ENCODE peak calls at places on chromosomes 11 and 22, in nine cellular contexts. Z is HFF-Myc, T is Panc1, V is ovary, N is AG04450, S is B cell, M is H9, P is heart right ventricle, C is AG09319. X is an unnamed sample.

GRCh38 chr11:820655-821512 is 2.2 kb downstream of the PNPLA2 start:
- DNase-seq in Z (no peak), T (no peak), V (no peak), N (no peak), S (no peak), M (no peak), P (peak), C (no peak), X (no peak)

GRCh38 chr11:40295466-40295865 is 1164.0 kb downstream of the LRRC4C start:
- DNase-seq in Z (no peak), T (no peak), V (no peak), N (no peak), S (no peak), M (no peak), P (no peak), C (no peak), X (no peak)

GRCh38 chr11:125454047-125454446 is 42.0 kb downstream of the FEZ1 start:
- DNase-seq in Z (no peak), T (no peak), V (no peak), N (no peak), S (no peak), M (no peak), P (no peak), C (no peak), X (no peak)

GRCh38 chr22:29670615-29671014 is 49.2 kb upstream of the CABP7 start:
- DNase-seq in Z (no peak), T (no peak), V (no peak), N (no peak), S (no peak), M (no peak), P (no peak), C (no peak), X (no peak)

GRCh38 chr11:32550207-32550606 is 33.4 kb upstream of the EIF3M start:
- DNase-seq in Z (no peak), T (no peak), V (no peak), N (no peak), S (no peak), M (no peak), P (no peak), C (no peak), X (no peak)

GRCh38 chr11:123056835-123057491 is 5.0 kb downstream of the HSPA8 start:
- DNase-seq in Z (no peak), T (no peak), V (no peak), N (no peak), S (no peak), M (no peak), P (no peak), C (no peak), X (no peak)

GRCh38 chr11:65857500-65858353 is at the start of gene CFL1:
- DNase-seq in Z (peak), T (no peak), V (peak), N (peak), S (peak), M (peak), P (peak), C (peak), X (peak)

GRCh38 chr11:113681711-113682410 is 24.2 kb downstream of the TMPRSS5 start:
- DNase-seq in Z (no peak), T (no peak), V (no peak), N (no peak), S (no peak), M (no peak), P (no peak), C (no peak), X (no peak)

GRCh38 chr11:11605821-11606450 is 15.9 kb downstream of the GALNT18 start:
- DNase-seq in Z (no peak), T (no peak), V (no peak), N (no peak), S (no peak), M (no peak), P (no peak), C (no peak), X (no peak)

GRCh38 chr11:119726585-119727522 is 2.1 kb downstream of the NECTIN1 start:
- DNase-seq in Z (no peak), T (no peak), V (no peak), N (no peak), S (no peak), M (peak), P (no peak), C (no peak), X (no peak)

GRCh38 chr11:44602810-44603410 is 37.4 kb downstream of the CD82 start:
- DNase-seq in Z (no peak), T (no peak), V (no peak), N (no peak), S (no peak), M (no peak), P (no peak), C (no peak), X (no peak)

GRCh38 chr22:32185821-32186220 is 19.1 kb downstream of the RFPL2 start:
- DNase-seq in Z (no peak), T (no peak), V (no peak), N (no peak), S (no peak), M (no peak), P (no peak), C (no peak), X (no peak)

GRCh38 chr22:38177926-38178604 is 3.6 kb downstream of the PLA2G6 start:
- DNase-seq in Z (peak), T (peak), V (peak), N (peak), S (no peak), M (no peak), P (no peak), C (peak), X (no peak)

GRCh38 chr22:33919591-33920501 is at the start of gene LARGE1:
- DNase-seq in Z (no peak), T (no peak), V (peak), N (no peak), S (peak), M (peak), P (peak), C (no peak), X (peak)

GRCh38 chr22:24424001-24424900 is 3.1 kb upstream of the ADORA2A start:
- DNase-seq in Z (no peak), T (no peak), V (no peak), N (no peak), S (no peak), M (no peak), P (no peak), C (no peak), X (no peak)

GRCh38 chr11:2779499-2779980 is 79.7 kb upstream of the KCNQ1OT1 start:
- DNase-seq in Z (no peak), T (no peak), V (peak), N (no peak), S (peak), M (no peak), P (peak), C (no peak), X (no peak)

GRCh38 chr11:2777396-2777795 is 77.6 kb upstream of the KCNQ1OT1 start:
- DNase-seq in Z (no peak), T (no peak), V (no peak), N (no peak), S (peak), M (no peak), P (peak), C (no peak), X (no peak)

GRCh38 chr11:2777871-2778629 is 78.3 kb upstream of the KCNQ1OT1 start:
- DNase-seq in Z (no peak), T (no peak), V (peak), N (no peak), S (peak), M (peak), P (peak), C (no peak), X (no peak)

GRCh38 chr11:2779981-2780849 is 80.4 kb upstream of the KCNQ1OT1 start:
- DNase-seq in Z (no peak), T (no peak), V (peak), N (no peak), S (peak), M (peak), P (peak), C (no peak), X (no peak)

GRCh38 chr11:2778630-2779498 is 79.1 kb upstream of the KCNQ1OT1 start:
- DNase-seq in Z (no peak), T (no peak), V (peak), N (peak), S (peak), M (peak), P (peak), C (peak), X (peak)
- TF ChIP-seq CTCF in Z (no peak), T (no peak), V (no peak), N (no peak), S (no peak), M (no peak), P (no peak), C (no peak), X (no peak)

DNA sequence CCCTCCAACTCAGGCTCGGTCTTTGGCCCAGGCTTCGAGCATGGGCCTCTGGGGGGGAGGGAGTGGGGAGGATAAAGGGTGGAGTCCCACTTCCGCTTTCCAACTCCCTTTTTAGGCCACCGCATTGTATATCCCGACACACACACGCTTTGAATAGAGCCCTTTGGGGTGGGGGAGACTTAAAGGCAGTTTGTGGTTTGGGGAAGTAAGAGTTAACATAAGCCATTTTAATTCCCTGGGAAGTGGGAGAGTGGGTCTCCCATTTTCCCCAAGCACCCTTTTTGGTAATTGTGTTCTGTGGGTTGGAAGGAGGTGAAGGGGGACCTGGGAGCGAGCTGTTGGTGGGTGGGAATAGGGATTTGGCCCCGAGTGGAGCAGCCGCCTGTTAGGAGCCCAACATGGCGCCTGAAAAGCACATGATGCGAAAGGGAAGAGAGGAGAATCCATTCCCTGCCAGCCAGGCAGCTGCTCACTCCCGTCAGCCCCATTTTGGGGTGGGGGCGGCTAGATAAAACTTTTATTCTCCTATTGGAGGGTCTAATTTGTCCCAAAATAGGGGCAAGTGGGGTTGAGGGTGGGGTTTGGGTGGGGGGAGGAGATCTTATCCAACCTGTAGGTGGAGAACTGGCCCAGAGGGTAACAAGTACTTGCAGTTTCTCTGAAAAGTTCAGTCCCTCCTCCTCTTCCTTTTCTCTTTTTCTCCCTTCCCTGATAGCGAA is 983 bp downstream of the PCF11 start:
- DNase-seq in Z (no peak), T (peak), V (peak), N (no peak), S (peak), M (peak), P (peak), C (no peak), X (peak)
- TF ChIP-seq CTCF in Z (no peak), T (no peak), V (no peak), N (no peak), S (peak), M (no peak), P (no peak), C (no peak), X (no peak)

GRCh38 chr11:103619480-103619879 is 417.0 kb upstream of the DDI1 start:
- DNase-seq in Z (no peak), T (no peak), V (no peak), N (no peak), S (no peak), M (no peak), P (no peak), C (no peak), X (no peak)
- TF ChIP-seq CTCF in Z (peak), T (peak), V (no peak), N (peak), S (no peak), M (peak), P (peak), C (peak), X (peak)

GRCh38 chr11:92390783-92391182 is 166.2 kb downstream of the FAT3 start:
- DNase-seq in Z (no peak), T (no peak), V (no peak), N (no peak), S (no peak), M (no peak), P (no peak), C (no peak), X (no peak)

GRCh38 chr11:92386577-92386976 is 162.0 kb downstream of the FAT3 start:
- DNase-seq in Z (no peak), T (no peak), V (no peak), N (no peak), S (no peak), M (no peak), P (no peak), C (no peak), X (no peak)

GRCh38 chr11:92391866-92392265 is 167.2 kb downstream of the FAT3 start:
- DNase-seq in Z (no peak), T (no peak), V (no peak), N (no peak), S (no peak), M (no peak), P (no peak), C (no peak), X (no peak)

GRCh38 chr11:92387882-92388281 is 163.3 kb downstream of the FAT3 start:
- DNase-seq in Z (no peak), T (no peak), V (no peak), N (no peak), S (no peak), M (no peak), P (no peak), C (no peak), X (no peak)

DNA sequence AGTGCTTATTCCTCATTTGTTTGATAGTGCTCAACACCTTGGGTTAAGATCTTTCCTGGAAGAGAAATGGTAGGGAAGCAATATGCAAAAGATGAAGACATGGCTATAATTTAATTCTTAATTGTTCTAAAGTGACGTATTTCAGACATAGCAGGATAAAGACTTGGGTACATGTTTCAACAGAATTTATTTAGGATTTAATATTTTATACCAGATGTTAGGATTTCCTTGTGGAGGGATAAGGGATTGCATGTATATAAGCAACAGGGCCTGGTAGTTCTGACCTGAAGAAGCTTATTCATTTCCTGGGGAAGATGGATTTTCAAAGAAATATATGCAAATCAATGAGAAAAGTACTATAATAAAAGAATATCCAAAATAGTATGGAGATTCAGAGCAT is 163.8 kb downstream of the FAT3 start:
- DNase-seq in Z (no peak), T (no peak), V (no peak), N (no peak), S (no peak), M (no peak), P (no peak), C (no peak), X (no peak)
- TF ChIP-seq CTCF in Z (peak), T (peak), V (no peak), N (peak), S (no peak), M (peak), P (no peak), C (no peak), X (no peak)

GRCh38 chr11:15918674-15919073 is 437.7 kb downstream of the SOX6 start:
- DNase-seq in Z (no peak), T (no peak), V (no peak), N (no peak), S (no peak), M (no peak), P (no peak), C (no peak), X (no peak)

GRCh38 chr11:15920856-15921629 is 435.3 kb downstream of the SOX6 start:
- DNase-seq in Z (no peak), T (no peak), V (no peak), N (no peak), S (no peak), M (no peak), P (peak), C (no peak), X (no peak)

GRCh38 chr11:15926071-15926470 is 430.3 kb downstream of the SOX6 start:
- DNase-seq in Z (no peak), T (no peak), V (no peak), N (no peak), S (no peak), M (no peak), P (no peak), C (no peak), X (no peak)

GRCh38 chr11:15927196-15927865 is 429.0 kb downstream of the SOX6 start:
- DNase-seq in Z (no peak), T (no peak), V (no peak), N (no peak), S (no peak), M (no peak), P (no peak), C (no peak), X (no peak)

DNA sequence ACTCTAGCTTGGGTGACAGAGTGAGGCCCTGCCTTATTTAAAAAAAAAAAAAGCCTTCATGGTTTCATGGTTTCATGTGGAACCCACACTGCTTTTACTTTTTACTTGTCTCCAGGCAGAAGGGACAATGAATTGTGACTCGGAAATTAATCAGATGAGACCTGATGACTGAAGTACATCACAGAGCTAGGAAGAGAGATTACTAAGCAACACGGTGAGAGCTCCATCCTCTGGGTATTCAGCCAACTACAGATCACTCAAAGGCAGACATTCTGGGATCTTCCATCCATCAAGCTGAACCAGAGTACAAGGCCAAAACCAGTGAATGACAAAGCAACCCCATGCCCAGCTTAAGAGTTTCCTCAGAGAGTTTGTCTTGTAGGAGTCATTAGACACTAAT is 433.2 kb downstream of the SOX6 start:
- DNase-seq in Z (no peak), T (no peak), V (no peak), N (no peak), S (no peak), M (no peak), P (no peak), C (no peak), X (no peak)
- TF ChIP-seq CTCF in Z (no peak), T (no peak), V (no peak), N (no peak), S (no peak), M (peak), P (no peak), C (no peak), X (no peak)

GRCh38 chr11:6632116-6633073 is 13.2 kb upstream of the TPP1 start:
- DNase-seq in Z (no peak), T (no peak), V (no peak), N (no peak), S (no peak), M (peak), P (no peak), C (no peak), X (no peak)
- TF ChIP-seq CTCF in Z (no peak), T (no peak), V (no peak), N (no peak), S (no peak), M (no peak), P (no peak), C (no peak), X (no peak)

GRCh38 chr11:67606477-67607295 is at the start of gene NDUFV1:
- DNase-seq in Z (peak), T (peak), V (peak), N (peak), S (peak), M (peak), P (peak), C (peak), X (peak)
- TF ChIP-seq CTCF in Z (peak), T (peak), V (peak), N (peak), S (peak), M (peak), P (peak), C (peak), X (peak)

GRCh38 chr11:115939726-115940421 is 435.7 kb upstream of the CADM1 start:
- DNase-seq in Z (no peak), T (no peak), V (no peak), N (no peak), S (no peak), M (no peak), P (no peak), C (no peak), X (no peak)

GRCh38 chr11:115941044-115941443 is 436.8 kb upstream of the CADM1 start:
- DNase-seq in Z (no peak), T (no peak), V (no peak), N (no peak), S (no peak), M (no peak), P (no peak), C (no peak), X (no peak)

GRCh38 chr11:115942043-115942442 is 437.8 kb upstream of the CADM1 start:
- DNase-seq in Z (no peak), T (no peak), V (no peak), N (no peak), S (no peak), M (no peak), P (no peak), C (no peak), X (no peak)

GRCh38 chr11:115939104-115939503 is 434.9 kb upstream of the CADM1 start:
- DNase-seq in Z (no peak), T (no peak), V (no peak), N (peak), S (no peak), M (no peak), P (no peak), C (no peak), X (no peak)

GRCh38 chr11:115941481-115941993 is 437.3 kb upstream of the CADM1 start:
- DNase-seq in Z (no peak), T (peak), V (peak), N (peak), S (no peak), M (no peak), P (peak), C (no peak), X (no peak)
- TF ChIP-seq CTCF in Z (no peak), T (no peak), V (no peak), N (no peak), S (no peak), M (no peak), P (no peak), C (no peak), X (no peak)

GRCh38 chr22:43827926-43828710 is 16.0 kb upstream of the EFCAB6 start:
- DNase-seq in Z (no peak), T (no peak), V (no peak), N (no peak), S (no peak), M (peak), P (no peak), C (no peak), X (no peak)
- TF ChIP-seq CTCF in Z (no peak), T (no peak), V (no peak), N (peak), S (no peak), M (no peak), P (no peak), C (no peak), X (no peak)

DNA sequence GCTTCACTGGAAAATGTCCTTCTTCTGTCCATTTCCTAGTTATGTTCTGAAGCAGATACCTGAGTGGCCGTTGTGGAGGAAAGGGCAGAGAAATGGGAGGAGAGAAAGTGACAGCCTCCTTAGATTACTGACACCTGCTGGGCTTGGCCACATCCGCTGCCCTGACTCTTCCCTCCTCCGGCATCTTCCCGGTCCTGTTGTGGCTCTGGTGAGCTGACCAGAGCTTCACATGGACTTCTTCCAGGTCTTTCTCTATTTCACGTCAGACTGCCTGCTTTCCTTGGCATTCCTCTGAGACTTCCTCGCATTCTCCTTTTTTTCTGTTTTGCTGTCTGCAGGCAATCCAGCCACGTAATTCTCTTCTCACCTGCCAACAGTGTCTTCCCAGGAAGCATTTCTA is 138.7 kb upstream of the E2F8 start:
- DNase-seq in Z (no peak), T (no peak), V (no peak), N (no peak), S (no peak), M (no peak), P (no peak), C (no peak), X (no peak)
- TF ChIP-seq CTCF in Z (no peak), T (no peak), V (no peak), N (no peak), S (no peak), M (no peak), P (no peak), C (no peak), X (no peak)